ENCODE peak calls at places on chromosomes 3 and 15, in six cellular contexts. One of them, this sample, is unnamed.

GRCh38 chr3:187745201-187746058 is at the start of gene BCL6:
- DNase-seq in stimulated activated CD4-positive, alpha-beta T cell treated with anti-CD3 and anti-CD28 coated beads, Interleukin-1b, Interleukin-23, amount 100 ng/mL, for 1 hour: peak; percentile 60
- DNase-seq in NCI-H226: peak; percentile 94
- DNase-seq in NCI-H1436: peak; percentile 95
- DNase-seq in A549: peak; percentile 96
- DNase-seq in CD4-positive, CD25-positive, alpha-beta regulatory T cell: peak; percentile 79
- DNase-seq in this sample: peak; percentile 75

GRCh38 chr3:136078421-136079364 is 113.2 kb downstream of the PPP2R3A start:
- DNase-seq in NCI-H226: peak; percentile 5
- DNase-seq in A549: peak; percentile 22
- DNase-seq in stimulated activated CD4-positive, alpha-beta T cell treated with anti-CD3 and anti-CD28 coated beads, Interleukin-1b, Interleukin-23, amount 100 ng/mL, for 1 hour: no peak
- DNase-seq in NCI-H1436: peak; percentile 35
- DNase-seq in CD4-positive, CD25-positive, alpha-beta regulatory T cell: no peak
- DNase-seq in this sample: no peak

GRCh38 chr15:68234060-68234459 is 4.5 kb upstream of the CLN6 start:
- DNase-seq in CD4-positive, CD25-positive, alpha-beta regulatory T cell: no peak
- DNase-seq in stimulated activated CD4-positive, alpha-beta T cell treated with anti-CD3 and anti-CD28 coated beads, Interleukin-1b, Interleukin-23, amount 100 ng/mL, for 1 hour: no peak
- DNase-seq in A549: no peak
- DNase-seq in NCI-H226: no peak
- DNase-seq in NCI-H1436: no peak
- DNase-seq in this sample: no peak

GRCh38 chr3:43388909-43389308 is 102.6 kb downstream of the SNRK start:
- DNase-seq in NCI-H226: no peak
- DNase-seq in A549: no peak
- DNase-seq in NCI-H1436: no peak
- DNase-seq in stimulated activated CD4-positive, alpha-beta T cell treated with anti-CD3 and anti-CD28 coated beads, Interleukin-1b, Interleukin-23, amount 100 ng/mL, for 1 hour: no peak
- DNase-seq in CD4-positive, CD25-positive, alpha-beta regulatory T cell: no peak
- DNase-seq in this sample: no peak

GRCh38 chr3:28840976-28841376 is 439.9 kb upstream of the RBMS3 start:
- DNase-seq in NCI-H1436: no peak
- DNase-seq in stimulated activated CD4-positive, alpha-beta T cell treated with anti-CD3 and anti-CD28 coated beads, Interleukin-1b, Interleukin-23, amount 100 ng/mL, for 1 hour: no peak
- DNase-seq in A549: no peak
- DNase-seq in CD4-positive, CD25-positive, alpha-beta regulatory T cell: no peak
- DNase-seq in NCI-H226: no peak
- DNase-seq in this sample: no peak

GRCh38 chr3:17747890-17748247 is 5.4 kb upstream of the TBC1D5 start:
- DNase-seq in NCI-H226: no peak
- DNase-seq in A549: no peak
- DNase-seq in NCI-H1436: no peak
- DNase-seq in stimulated activated CD4-positive, alpha-beta T cell treated with anti-CD3 and anti-CD28 coated beads, Interleukin-1b, Interleukin-23, amount 100 ng/mL, for 1 hour: no peak
- DNase-seq in CD4-positive, CD25-positive, alpha-beta regulatory T cell: no peak
- DNase-seq in this sample: no peak

GRCh38 chr15:101437618-101438481 is 51.7 kb downstream of the PCSK6 start:
- DNase-seq in stimulated activated CD4-positive, alpha-beta T cell treated with anti-CD3 and anti-CD28 coated beads, Interleukin-1b, Interleukin-23, amount 100 ng/mL, for 1 hour: no peak
- DNase-seq in CD4-positive, CD25-positive, alpha-beta regulatory T cell: no peak
- DNase-seq in NCI-H226: no peak
- DNase-seq in A549: no peak
- DNase-seq in NCI-H1436: no peak
- DNase-seq in this sample: no peak

GRCh38 chr15:100686725-100687488 is 84.5 kb downstream of the ASB7 start:
- DNase-seq in CD4-positive, CD25-positive, alpha-beta regulatory T cell: no peak
- DNase-seq in stimulated activated CD4-positive, alpha-beta T cell treated with anti-CD3 and anti-CD28 coated beads, Interleukin-1b, Interleukin-23, amount 100 ng/mL, for 1 hour: no peak
- DNase-seq in NCI-H226: peak; percentile 74
- DNase-seq in NCI-H1436: no peak
- DNase-seq in A549: no peak
- DNase-seq in this sample: no peak

GRCh38 chr15:101280007-101280406 is 2.7 kb upstream of the SELENOS start:
- DNase-seq in NCI-H226: no peak
- DNase-seq in stimulated activated CD4-positive, alpha-beta T cell treated with anti-CD3 and anti-CD28 coated beads, Interleukin-1b, Interleukin-23, amount 100 ng/mL, for 1 hour: no peak
- DNase-seq in NCI-H1436: no peak
- DNase-seq in CD4-positive, CD25-positive, alpha-beta regulatory T cell: no peak
- DNase-seq in A549: no peak
- DNase-seq in this sample: no peak

GRCh38 chr15:49163678-49164077 is 6.4 kb upstream of the GALK2 start:
- DNase-seq in CD4-positive, CD25-positive, alpha-beta regulatory T cell: no peak
- DNase-seq in NCI-H1436: no peak
- DNase-seq in stimulated activated CD4-positive, alpha-beta T cell treated with anti-CD3 and anti-CD28 coated beads, Interleukin-1b, Interleukin-23, amount 100 ng/mL, for 1 hour: no peak
- DNase-seq in A549: no peak
- DNase-seq in NCI-H226: no peak
- DNase-seq in this sample: no peak

GRCh38 chr3:76811418-76811817 is 228.5 kb upstream of the ROBO2 start:
- DNase-seq in NCI-H226: no peak
- DNase-seq in CD4-positive, CD25-positive, alpha-beta regulatory T cell: no peak
- DNase-seq in stimulated activated CD4-positive, alpha-beta T cell treated with anti-CD3 and anti-CD28 coated beads, Interleukin-1b, Interleukin-23, amount 100 ng/mL, for 1 hour: no peak
- DNase-seq in A549: no peak
- DNase-seq in NCI-H1436: no peak
- DNase-seq in this sample: no peak

GRCh38 chr15:62985768-62986167 is 56.8 kb upstream of the TPM1 start:
- DNase-seq in NCI-H1436: no peak
- DNase-seq in NCI-H226: peak; percentile 99
- DNase-seq in CD4-positive, CD25-positive, alpha-beta regulatory T cell: no peak
- DNase-seq in A549: no peak
- DNase-seq in stimulated activated CD4-positive, alpha-beta T cell treated with anti-CD3 and anti-CD28 coated beads, Interleukin-1b, Interleukin-23, amount 100 ng/mL, for 1 hour: no peak
- DNase-seq in this sample: no peak

GRCh38 chr3:32003380-32003779 is 21.8 kb downstream of the ZNF860 start:
- DNase-seq in stimulated activated CD4-positive, alpha-beta T cell treated with anti-CD3 and anti-CD28 coated beads, Interleukin-1b, Interleukin-23, amount 100 ng/mL, for 1 hour: no peak
- DNase-seq in A549: no peak
- DNase-seq in NCI-H226: no peak
- DNase-seq in NCI-H1436: no peak
- DNase-seq in CD4-positive, CD25-positive, alpha-beta regulatory T cell: no peak
- DNase-seq in this sample: no peak

This sample was measured in stimulated activated CD8-positive, alpha-beta memory T cell treated with anti-CD3 and anti-CD28 coated beads, Interleukin-4, amount 100 ng/mL, for 1 hour.